ENCODE peak calls at places on chromosome X, in five cellular contexts. One of them, this sample, is unnamed.

GRCh38 chrX:119008122-119008744 is 33.8 kb downstream of the LONRF3 start:
- DNase-seq in aorta: no peak
- DNase-seq in SK-N-DZ: peak
- DNase-seq in choroid plexus epithelial cell: peak
- DNase-seq in stimulated activated CD8-positive, alpha-beta memory T cell treated with anti-CD3 and anti-CD28 coated beads, Interleukin-7, amount 100 ng/mL, for 48 hours: no peak
- DNase-seq in this sample: no peak

GRCh38 chrX:108735680-108736508 is 469 bp downstream of the IRS4 start:
- DNase-seq in aorta: peak
- DNase-seq in stimulated activated CD8-positive, alpha-beta memory T cell treated with anti-CD3 and anti-CD28 coated beads, Interleukin-7, amount 100 ng/mL, for 48 hours: no peak
- DNase-seq in choroid plexus epithelial cell: peak
- DNase-seq in SK-N-DZ: no peak
- DNase-seq in this sample: no peak

GRCh38 chrX:17654116-17654515 is 83.2 kb upstream of the SCML1 start:
- DNase-seq in SK-N-DZ: no peak
- DNase-seq in aorta: no peak
- DNase-seq in stimulated activated CD8-positive, alpha-beta memory T cell treated with anti-CD3 and anti-CD28 coated beads, Interleukin-7, amount 100 ng/mL, for 48 hours: peak
- DNase-seq in choroid plexus epithelial cell: no peak
- DNase-seq in this sample: no peak

GRCh38 chrX:39808471-39808917 is 289.3 kb downstream of the BCOR start:
- DNase-seq in choroid plexus epithelial cell: peak
- DNase-seq in stimulated activated CD8-positive, alpha-beta memory T cell treated with anti-CD3 and anti-CD28 coated beads, Interleukin-7, amount 100 ng/mL, for 48 hours: no peak
- DNase-seq in aorta: peak
- DNase-seq in SK-N-DZ: peak
- DNase-seq in this sample: no peak

GRCh38 chrX:24020280-24020876 is 6.6 kb downstream of the KLHL15 start:
- DNase-seq in stimulated activated CD8-positive, alpha-beta memory T cell treated with anti-CD3 and anti-CD28 coated beads, Interleukin-7, amount 100 ng/mL, for 48 hours: no peak
- DNase-seq in choroid plexus epithelial cell: peak
- DNase-seq in SK-N-DZ: no peak
- DNase-seq in aorta: no peak
- DNase-seq in this sample: no peak

GRCh38 chrX:1072637-1073377 is 139.6 kb downstream of the CRLF2 start:
- DNase-seq in SK-N-DZ: no peak
- DNase-seq in choroid plexus epithelial cell: no peak
- DNase-seq in aorta: no peak
- DNase-seq in stimulated activated CD8-positive, alpha-beta memory T cell treated with anti-CD3 and anti-CD28 coated beads, Interleukin-7, amount 100 ng/mL, for 48 hours: no peak
- DNase-seq in this sample: no peak

GRCh38 chrX:143988356-143988755 is 104.5 kb downstream of the UBE2NL start:
- DNase-seq in stimulated activated CD8-positive, alpha-beta memory T cell treated with anti-CD3 and anti-CD28 coated beads, Interleukin-7, amount 100 ng/mL, for 48 hours: no peak
- DNase-seq in aorta: no peak
- DNase-seq in SK-N-DZ: no peak
- DNase-seq in choroid plexus epithelial cell: no peak
- DNase-seq in this sample: no peak

GRCh38 chrX:10078266-10078665 is 78.5 kb upstream of the CLCN4 start:
- DNase-seq in stimulated activated CD8-positive, alpha-beta memory T cell treated with anti-CD3 and anti-CD28 coated beads, Interleukin-7, amount 100 ng/mL, for 48 hours: no peak
- DNase-seq in choroid plexus epithelial cell: no peak
- DNase-seq in aorta: no peak
- DNase-seq in SK-N-DZ: no peak
- DNase-seq in this sample: no peak

GRCh38 chrX:131729295-131729694 is 185.4 kb downstream of the OR13H1 start:
- DNase-seq in SK-N-DZ: peak
- DNase-seq in choroid plexus epithelial cell: no peak
- DNase-seq in stimulated activated CD8-positive, alpha-beta memory T cell treated with anti-CD3 and anti-CD28 coated beads, Interleukin-7, amount 100 ng/mL, for 48 hours: no peak
- DNase-seq in aorta: peak
- DNase-seq in this sample: no peak

GRCh38 chrX:11381464-11381863 is 88.3 kb downstream of the AMELX start:
- DNase-seq in SK-N-DZ: peak
- DNase-seq in choroid plexus epithelial cell: peak
- DNase-seq in aorta: no peak
- DNase-seq in stimulated activated CD8-positive, alpha-beta memory T cell treated with anti-CD3 and anti-CD28 coated beads, Interleukin-7, amount 100 ng/mL, for 48 hours: no peak
- DNase-seq in this sample: no peak

GRCh38 chrX:110182362-110182761 is 135.5 kb downstream of the AMMECR1 start:
- DNase-seq in aorta: no peak
- DNase-seq in SK-N-DZ: no peak
- DNase-seq in stimulated activated CD8-positive, alpha-beta memory T cell treated with anti-CD3 and anti-CD28 coated beads, Interleukin-7, amount 100 ng/mL, for 48 hours: no peak
- DNase-seq in choroid plexus epithelial cell: no peak
- DNase-seq in this sample: no peak

GRCh38 chrX:107599371-107599970 is 28.8 kb upstream of the PRPS1 start:
- DNase-seq in aorta: peak
- DNase-seq in choroid plexus epithelial cell: peak
- DNase-seq in SK-N-DZ: no peak
- DNase-seq in stimulated activated CD8-positive, alpha-beta memory T cell treated with anti-CD3 and anti-CD28 coated beads, Interleukin-7, amount 100 ng/mL, for 48 hours: no peak
- DNase-seq in this sample: no peak

GRCh38 chrX:4932790-4933189 is 1219.3 kb upstream of the PRKX start:
- DNase-seq in choroid plexus epithelial cell: peak
- DNase-seq in stimulated activated CD8-positive, alpha-beta memory T cell treated with anti-CD3 and anti-CD28 coated beads, Interleukin-7, amount 100 ng/mL, for 48 hours: no peak
- DNase-seq in aorta: no peak
- DNase-seq in SK-N-DZ: no peak
- DNase-seq in this sample: no peak